ENCODE peak calls at places on chromosomes 5 and 9, in six cellular contexts. Q, J, C, M, N and K are unnamed samples.

GRCh38 chr9:129175825-129176633 is 2.0 kb downstream of the IER5L start:
- DNase-seq in Q (peak), M (peak), J (peak), N (no peak), C (peak), K (no peak)

GRCh38 chr5:67156976-67157583 is 39.5 kb downstream of the CD180 start:
- DNase-seq in M (peak), J (no peak), Q (peak), N (no peak), C (peak), K (no peak)

GRCh38 chr9:14131353-14132088 is 182.4 kb downstream of the NFIB start:
- DNase-seq in J (no peak), C (no peak), M (no peak), N (no peak), Q (no peak), K (no peak)

GRCh38 chr5:53249529-53249928 is 140.0 kb upstream of the MOCS2 start:
- DNase-seq in M (no peak), J (no peak), N (no peak), Q (no peak), C (no peak), K (no peak)

GRCh38 chr5:98187945-98188344 is 585.5 kb upstream of the RGMB start:
- DNase-seq in J (no peak), N (no peak), M (no peak), Q (no peak), C (no peak), K (no peak)

GRCh38 chr5:39700523-39700922 is 275.7 kb upstream of the DAB2 start:
- DNase-seq in Q (no peak), N (no peak), M (no peak), C (no peak), J (no peak), K (no peak)

GRCh38 chr9:86741311-86742215 is 205.7 kb downstream of the GAS1 start:
- DNase-seq in Q (no peak), C (peak), N (no peak), J (no peak), M (no peak), K (no peak)

GRCh38 chr5:53879708-53880356 is 319.4 kb downstream of the NDUFS4 start:
- DNase-seq in C (no peak), N (no peak), Q (peak), J (no peak), M (no peak), K (no peak)

GRCh38 chr9:80204054-80204453 is 632.3 kb downstream of the TLE4 start:
- DNase-seq in Q (no peak), N (no peak), J (no peak), C (no peak), M (no peak), K (no peak)

GRCh38 chr9:74609671-74610416 is 112.7 kb downstream of the RORB start:
- DNase-seq in Q (no peak), N (no peak), C (no peak), J (no peak), M (no peak), K (no peak)

GRCh38 chr9:70534058-70534457 is 119.6 kb upstream of the KLF9 start:
- DNase-seq in J (no peak), N (no peak), Q (no peak), C (no peak), M (no peak), K (no peak)

GRCh38 chr5:50751064-50751657 is 84.7 kb downstream of the PARP8 start:
- DNase-seq in N (no peak), M (peak), Q (peak), J (peak), C (peak), K (peak)

GRCh38 chr9:97527626-97528528 is 26.4 kb downstream of the TMOD1 start:
- DNase-seq in Q (no peak), N (no peak), M (no peak), J (peak), C (no peak), K (no peak)

GRCh38 chr5:96569770-96570169 is 92.4 kb upstream of the CAST start:
- DNase-seq in M (no peak), C (no peak), N (no peak), Q (no peak), J (no peak), K (no peak)

GRCh38 chr5:103264529-103264928 is 6.0 kb downstream of the MACIR start:
- DNase-seq in M (no peak), N (no peak), C (no peak), Q (no peak), J (no peak), K (no peak)

GRCh38 chr9:77751341-77752091 is 103.4 kb upstream of the GNA14 start:
- DNase-seq in J (no peak), Q (peak), C (peak), M (peak), N (no peak), K (peak)

GRCh38 chr5:53884411-53884810 is 324.0 kb downstream of the NDUFS4 start:
- DNase-seq in C (no peak), N (no peak), M (no peak), J (no peak), Q (no peak), K (no peak)

GRCh38 chr9:130659699-130660248 is 4.6 kb upstream of the PRDM12 start:
- DNase-seq in M (no peak), Q (no peak), N (no peak), J (no peak), C (no peak), K (no peak)

GRCh38 chr5:152305525-152305924 is 99.6 kb downstream of the NMUR2 start:
- DNase-seq in Q (no peak), C (no peak), M (no peak), J (no peak), N (no peak), K (no peak)

GRCh38 chr9:72254881-72255545 is 105.8 kb downstream of the GDA start:
- DNase-seq in J (no peak), M (no peak), Q (no peak), C (no peak), N (no peak), K (no peak)
- TF ChIP-seq ZNF274 in J (no peak), M (no peak), Q (no peak), C (no peak), N (no peak), K (no peak)

GRCh38 chr9:136621019-136621733 is 41.5 kb upstream of the EGFL7 start:
- DNase-seq in M (no peak), C (no peak), Q (no peak), J (no peak), N (no peak), K (no peak)

GRCh38 chr9:136618578-136619547 is 43.9 kb upstream of the EGFL7 start:
- DNase-seq in J (no peak), Q (no peak), C (no peak), M (no peak), N (no peak), K (no peak)

GRCh38 chr9:136619742-136620440 is 42.8 kb upstream of the EGFL7 start:
- DNase-seq in C (no peak), M (no peak), J (no peak), Q (peak), N (no peak), K (no peak)

GRCh38 chr9:136621734-136622093 is 41.0 kb upstream of the EGFL7 start:
- DNase-seq in M (no peak), N (no peak), C (no peak), J (no peak), Q (no peak), K (no peak)

GRCh38 chr9:136620441-136621018 is 42.2 kb upstream of the EGFL7 start:
- DNase-seq in Q (no peak), C (no peak), J (no peak), M (no peak), N (no peak), K (no peak)
- H3K9ac ChIP-seq in Q (no peak), C (no peak), J (no peak), M (no peak), N (no peak), K (peak)

GRCh38 chr9:120702075-120702474 is 12.2 kb downstream of the MEGF9 start:
- DNase-seq in Q (peak), N (no peak), J (no peak), C (no peak), M (no peak), K (no peak)

GRCh38 chr9:120696551-120697230 is 17.6 kb downstream of the MEGF9 start:
- DNase-seq in N (no peak), M (no peak), J (no peak), Q (no peak), C (no peak), K (no peak)

GRCh38 chr9:120697448-120697847 is 16.8 kb downstream of the MEGF9 start:
- DNase-seq in N (no peak), M (no peak), C (no peak), J (no peak), Q (no peak), K (no peak)

GRCh38 chr9:120701248-120701647 is 13.0 kb downstream of the MEGF9 start:
- DNase-seq in M (no peak), Q (no peak), J (no peak), N (no peak), C (no peak), K (no peak)

GRCh38 chr9:120698766-120699165 is 15.5 kb downstream of the MEGF9 start:
- DNase-seq in N (no peak), M (no peak), Q (no peak), C (no peak), J (no peak), K (no peak)
- TF ChIP-seq ZNF274 in N (no peak), M (no peak), Q (no peak), C (no peak), J (no peak), K (no peak)

GRCh38 chr5:156684216-156684615 is 165.9 kb upstream of the PPP1R2B start:
- DNase-seq in Q (peak), M (no peak), N (no peak), J (no peak), C (no peak), K (no peak)
- H3K9ac ChIP-seq in Q (no peak), M (no peak), N (no peak), J (no peak), C (no peak), K (no peak)